ENCODE peak calls at places on chromosomes 2 and 18, in eight cellular contexts. N, G, X, Y, B, L, H and O are unnamed samples.
A peak's percentile ranks its signal among the peaks of the same experiment; 100 is the strongest.

GRCh38 chr2:240925576-240926515 is 19.7 kb downstream of the CROCC2 start:
- DNase-seq in X (peak; percentile 18), G (peak; percentile 40), L (no peak), N (no peak), B (no peak), H (no peak), Y (peak; percentile 41), O (no peak)

GRCh38 chr2:233519787-233520611 is 46.6 kb downstream of the USP40 start:
- DNase-seq in G (no peak), X (no peak), N (no peak), Y (no peak), L (no peak), B (no peak), H (no peak), O (no peak)

GRCh38 chr18:13893418-13893760 is 21.9 kb downstream of the MC2R start:
- DNase-seq in G (no peak), N (no peak), H (no peak), B (no peak), Y (no peak), X (no peak), L (no peak), O (no peak)

GRCh38 chr18:24869285-24869684 is 408.8 kb downstream of the HRH4 start:
- DNase-seq in X (no peak), L (peak; percentile 55), G (no peak), H (no peak), Y (no peak), B (no peak), N (no peak), O (no peak)

GRCh38 chr2:105969552-105969951 is 224.5 kb downstream of the UXS1 start:
- DNase-seq in G (no peak), H (no peak), X (no peak), B (no peak), L (no peak), N (no peak), Y (no peak), O (no peak)

GRCh38 chr18:28009589-28009988 is 167.3 kb downstream of the CDH2 start:
- DNase-seq in Y (no peak), B (no peak), H (no peak), G (no peak), N (no peak), X (no peak), L (no peak), O (no peak)

GRCh38 chr2:29014811-29015414 is 33.8 kb downstream of the TOGARAM2 start:
- DNase-seq in G (no peak), H (peak; percentile 69), L (no peak), X (peak; percentile 37), B (peak; percentile 85), N (peak; percentile 82), Y (peak; percentile 88), O (no peak)

GRCh38 chr2:25790074-25790473 is 88.2 kb downstream of the ASXL2 start:
- DNase-seq in L (no peak), X (no peak), Y (no peak), H (no peak), G (no peak), B (peak; percentile 12), N (no peak), O (no peak)

GRCh38 chr2:156400704-156401678 is 35.2 kb upstream of the GPD2 start:
- DNase-seq in B (peak; percentile 82), Y (peak; percentile 89), G (peak; percentile 70), X (peak; percentile 80), N (peak; percentile 81), L (peak; percentile 91), H (peak; percentile 64), O (no peak)

GRCh38 chr18:46722051-46722450 is 34.8 kb downstream of the ST8SIA5 start:
- DNase-seq in N (no peak), B (no peak), X (no peak), L (no peak), Y (peak; percentile 24), H (no peak), G (peak; percentile 26), O (no peak)

GRCh38 chr18:28108801-28109200 is 68.1 kb downstream of the CDH2 start:
- DNase-seq in Y (no peak), B (peak; percentile 69), G (no peak), L (peak; percentile 25), X (no peak), N (no peak), H (no peak), O (no peak)

GRCh38 chr2:196101325-196101981 is 32.8 kb upstream of the DNAH7 start:
- DNase-seq in Y (peak; percentile 76), H (no peak), X (no peak), G (no peak), L (peak; percentile 41), N (no peak), B (peak; percentile 77), O (no peak)

GRCh38 chr18:48133675-48134251 is 203.3 kb upstream of the SMAD2 start:
- DNase-seq in N (no peak), L (no peak), Y (peak; percentile 58), B (peak; percentile 37), X (peak; percentile 82), H (no peak), G (no peak), O (no peak)

GRCh38 chr2:30694286-30695055 is 112.8 kb downstream of the CAPN13 start:
- DNase-seq in X (no peak), N (no peak), G (peak; percentile 15), H (no peak), Y (no peak), L (no peak), B (peak; percentile 33), O (no peak)

GRCh38 chr2:42196403-42197267 is 27.5 kb downstream of the EML4 start:
- DNase-seq in G (peak; percentile 61), Y (peak; percentile 75), B (peak; percentile 61), L (peak; percentile 66), X (peak; percentile 76), H (no peak), N (peak; percentile 42), O (no peak)

DNA sequence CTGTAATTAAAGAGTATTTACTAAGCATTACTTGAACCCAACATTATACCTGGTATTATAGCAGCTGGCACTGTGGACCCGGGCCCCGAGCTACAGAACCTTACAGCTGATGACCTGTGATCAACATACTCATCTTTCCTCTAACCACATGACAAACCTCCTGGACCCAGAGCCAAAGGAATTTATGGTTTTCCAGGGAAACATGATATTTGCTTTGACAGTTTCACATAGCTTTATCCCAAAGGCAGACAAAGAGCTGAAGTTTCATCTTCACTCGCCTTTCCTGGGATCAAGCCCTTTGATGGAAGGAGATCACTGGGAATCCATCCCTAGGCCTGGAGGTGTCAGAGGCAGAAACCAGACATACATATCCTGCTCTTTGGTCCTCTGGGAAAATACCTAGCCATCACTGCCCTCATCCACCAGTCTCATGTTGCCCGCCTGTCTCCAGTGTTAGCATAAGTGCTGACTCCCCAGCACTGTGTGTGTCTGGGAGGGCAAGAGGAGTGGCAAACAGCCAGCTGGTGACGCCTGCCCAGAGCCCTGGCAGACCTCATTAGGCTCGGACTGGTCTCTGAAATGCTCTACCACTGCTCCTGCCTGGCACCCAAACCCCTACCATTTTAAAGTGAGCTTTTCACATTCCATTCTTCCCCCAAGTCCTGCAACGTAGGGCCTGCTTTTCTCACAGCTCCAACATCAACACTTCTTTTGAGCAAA is 138.7 kb upstream of the CTAGE1 start:
- DNase-seq in G (peak; percentile 52), H (no peak), Y (no peak), L (no peak), X (no peak), N (no peak), B (peak; percentile 60), O (no peak)
- H3K4me1 ChIP-seq in G (peaks cover 53% of the 10 kb centered on the region), H (peaks cover 6% of the 10 kb centered on the region), Y (no peaks in the 10 kb centered on the region), L (peaks cover 7% of the 10 kb centered on the region), X (no peaks in the 10 kb centered on the region), N (peaks cover 10% of the 10 kb centered on the region), B (peaks cover 3% of the 10 kb centered on the region), O (peaks cover 23% of the 10 kb centered on the region)

DNA sequence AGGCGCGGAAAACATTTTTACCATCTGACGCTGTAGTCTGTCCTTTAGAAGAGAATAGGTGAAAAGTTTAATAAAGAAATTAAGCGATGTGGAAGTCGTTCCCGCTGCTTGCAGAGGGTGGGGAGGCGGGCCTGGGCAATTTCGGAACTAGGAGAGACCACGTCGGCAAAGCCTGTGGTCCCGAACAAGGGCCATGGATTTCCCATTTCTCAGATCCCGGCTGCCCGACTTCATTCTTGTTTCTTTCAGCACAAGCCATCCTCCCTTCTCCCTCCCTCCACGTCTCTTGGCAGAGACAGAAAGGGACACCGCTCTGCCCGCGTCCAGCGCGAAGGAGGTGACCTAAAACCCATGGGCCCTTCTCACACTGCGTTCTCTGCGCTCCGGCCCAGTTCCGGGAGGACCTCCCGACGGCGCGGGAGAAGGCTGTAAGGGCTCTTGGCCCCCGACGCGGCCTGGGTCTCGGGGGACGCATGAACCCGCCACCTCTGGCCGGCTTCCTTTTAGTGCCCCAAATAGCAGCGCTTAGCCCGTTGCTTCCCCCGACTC is 2.2 kb upstream of the BCL2L11 start:
- DNase-seq in N (no peak), H (no peak), B (no peak), X (peak; percentile 55), L (no peak), Y (peak; percentile 57), G (no peak), O (no peak)
- H3K4me1 ChIP-seq in N (peaks cover 43% of the 10 kb centered on the region), H (peaks cover 36% of the 10 kb centered on the region), B (peaks cover 5% of the 10 kb centered on the region), X (peaks cover 6% of the 10 kb centered on the region), L (peaks cover 39% of the 10 kb centered on the region), Y (peaks cover 26% of the 10 kb centered on the region), G (peaks cover 48% of the 10 kb centered on the region), O (peaks cover 33% of the 10 kb centered on the region)

GRCh38 chr2:101731221-101732054 is 33.9 kb downstream of the MAP4K4 start:
- DNase-seq in B (no peak), L (no peak), Y (no peak), N (no peak), H (no peak), X (no peak), G (no peak), O (no peak)

GRCh38 chr2:101734511-101735165 is 37.1 kb downstream of the MAP4K4 start:
- DNase-seq in B (no peak), H (no peak), Y (no peak), N (no peak), X (no peak), L (no peak), G (no peak), O (no peak)

GRCh38 chr2:101733257-101733993 is 35.9 kb downstream of the MAP4K4 start:
- DNase-seq in X (no peak), B (no peak), N (no peak), G (no peak), L (no peak), H (no peak), Y (no peak), O (no peak)

GRCh38 chr2:101732199-101732598 is 34.7 kb downstream of the MAP4K4 start:
- DNase-seq in G (no peak), N (no peak), B (no peak), H (no peak), X (no peak), L (no peak), Y (no peak), O (no peak)

GRCh38 chr2:101732773-101733256 is 35.3 kb downstream of the MAP4K4 start:
- DNase-seq in G (no peak), X (no peak), L (no peak), B (no peak), Y (no peak), N (no peak), H (no peak), O (no peak)
- H3K4me1 ChIP-seq in G (peaks cover 10% of the 10 kb centered on the region), X (peaks cover 8% of the 10 kb centered on the region), L (peaks cover 17% of the 10 kb centered on the region), B (peaks cover 34% of the 10 kb centered on the region), Y (no peaks in the 10 kb centered on the region), N (peaks cover 85% of the 10 kb centered on the region), H (peaks cover 74% of the 10 kb centered on the region), O (peaks cover 6% of the 10 kb centered on the region)

DNA sequence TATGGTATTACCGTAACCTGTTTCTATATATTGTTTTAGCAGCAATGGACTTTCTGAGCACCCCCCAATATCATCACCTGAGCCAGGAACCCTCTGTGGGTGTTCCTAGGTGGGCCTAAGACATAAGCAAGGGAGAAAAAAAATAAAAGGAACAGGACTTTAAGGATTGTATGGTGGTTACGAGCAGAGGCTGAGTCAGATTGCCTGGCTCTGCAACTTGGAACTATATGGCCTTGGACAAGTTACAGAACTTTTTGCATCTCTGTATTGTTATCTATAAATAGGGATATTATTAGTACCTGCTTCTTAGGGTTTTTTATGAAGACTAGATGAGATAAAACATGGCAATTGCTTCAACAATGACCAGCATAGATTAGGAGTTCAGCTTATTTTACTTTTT is 34.9 kb downstream of the MFSD6 start:
- DNase-seq in H (no peak), Y (no peak), B (no peak), N (no peak), G (no peak), L (no peak), X (no peak), O (no peak)
- H3K4me1 ChIP-seq in H (peaks cover 70% of the 10 kb centered on the region), Y (peaks cover 9% of the 10 kb centered on the region), B (no peaks in the 10 kb centered on the region), N (peaks cover 70% of the 10 kb centered on the region), G (no peaks in the 10 kb centered on the region), L (no peaks in the 10 kb centered on the region), X (no peaks in the 10 kb centered on the region), O (peaks cover 12% of the 10 kb centered on the region)